ENCODE peak calls at places on chromosomes 4 and X, in seven cellular contexts. E is OCI-LY7, Z is dermis microvascular lymphatic vessel endothelial cell, X is pancreas, A is spleen, N is nephron progenitor cell, M is fibroblast of the aortic adventitia. L is an unnamed sample.

GRCh38 chr4:87932718-87933136 is 42.8 kb upstream of the SPP1 start:
- DNase-seq in E (no peak), Z (no peak), X (no peak), A (no peak), N (no peak), M (no peak), L (no peak)

GRCh38 chr4:95250544-95251137 is 298.1 kb downstream of the UNC5C start:
- DNase-seq in E (no peak), Z (no peak), X (no peak), A (no peak), N (no peak), M (no peak), L (no peak)

GRCh38 chr4:625631-626031 is 258 bp downstream of the PDE6B start:
- DNase-seq in E (no peak), Z (no peak), X (no peak), A (peak), N (no peak), M (no peak), L (no peak)

GRCh38 chrX:10350991-10351390 is 194.2 kb downstream of the CLCN4 start:
- DNase-seq in E (no peak), Z (no peak), X (no peak), A (no peak), N (no peak), M (peak), L (no peak)

GRCh38 chr4:123547167-123547817 is 150.7 kb downstream of the SPRY1 start:
- DNase-seq in E (no peak), Z (no peak), X (peak), A (no peak), N (peak), M (no peak), L (no peak)

GRCh38 chr4:123564758-123565346 is 168.3 kb downstream of the SPRY1 start:
- DNase-seq in E (peak), Z (peak), X (no peak), A (no peak), N (peak), M (peak), L (peak)

GRCh38 chrX:9902651-9903050 is 64.5 kb upstream of the CLDN34 start:
- DNase-seq in E (no peak), Z (no peak), X (no peak), A (no peak), N (no peak), M (no peak), L (no peak)

GRCh38 chrX:19721726-19722370 is 165.6 kb downstream of the SH3KBP1 start:
- DNase-seq in E (no peak), Z (no peak), X (no peak), A (no peak), N (no peak), M (no peak), L (no peak)

GRCh38 chr4:41622816-41623215 is 84.9 kb downstream of the LIMCH1 start:
- DNase-seq in E (no peak), Z (no peak), X (no peak), A (no peak), N (no peak), M (no peak), L (no peak)

GRCh38 chrX:74450803-74451449 is 29.6 kb downstream of the SLC16A2 start:
- DNase-seq in E (no peak), Z (no peak), X (no peak), A (no peak), N (no peak), M (peak), L (peak)

GRCh38 chr4:57309658-57310057 is 199.5 kb upstream of the IGFBP7 start:
- DNase-seq in E (no peak), Z (no peak), X (no peak), A (no peak), N (no peak), M (no peak), L (no peak)

GRCh38 chrX:1466232-1466661 is 13.5 kb upstream of the ASMTL start:
- DNase-seq in E (no peak), Z (no peak), X (no peak), A (peak), N (no peak), M (no peak), L (no peak)

GRCh38 chr4:139600662-139601061 is 44.6 kb upstream of the SETD7 start:
- DNase-seq in E (no peak), Z (no peak), X (no peak), A (no peak), N (no peak), M (no peak), L (no peak)

GRCh38 chr4:477686-478085 is 21.3 kb downstream of the ZNF721 start:
- DNase-seq in E (no peak), Z (no peak), X (no peak), A (no peak), N (no peak), M (no peak), L (peak)

GRCh38 chrX:14899607-14900006 is 26.4 kb downstream of the MOSPD2 start:
- DNase-seq in E (no peak), Z (peak), X (no peak), A (no peak), N (no peak), M (peak), L (peak)

GRCh38 chr4:89752932-89753598 is 83.9 kb downstream of the SNCA start:
- DNase-seq in E (no peak), Z (peak), X (no peak), A (no peak), N (peak), M (peak), L (no peak)

GRCh38 chr4:48237996-48238645 is 31.5 kb downstream of the TEC start:
- DNase-seq in E (no peak), Z (peak), X (no peak), A (no peak), N (no peak), M (peak), L (no peak)

GRCh38 chr4:17030543-17030942 is 132.1 kb upstream of the LDB2 start:
- DNase-seq in E (no peak), Z (peak), X (no peak), A (no peak), N (no peak), M (peak), L (no peak)

GRCh38 chrX:110081740-110082139 is 78.8 kb downstream of the TMEM164 start:
- DNase-seq in E (no peak), Z (peak), X (no peak), A (no peak), N (no peak), M (no peak), L (no peak)

GRCh38 chr4:128454281-128455075 is 166.9 kb upstream of the PGRMC2 start:
- DNase-seq in E (peak), Z (peak), X (peak), A (peak), N (peak), M (peak), L (peak)

GRCh38 chrX:108439961-108440696 is 491 bp downstream of the COL4A5 start:
- DNase-seq in E (no peak), Z (peak), X (peak), A (no peak), N (peak), M (peak), L (peak)

GRCh38 chr4:48772568-48772967 is 7.5 kb downstream of the FRYL start:
- DNase-seq in E (no peak), Z (no peak), X (no peak), A (no peak), N (no peak), M (no peak), L (no peak)

GRCh38 chrX:103183912-103184311 is 31.0 kb upstream of the BEX4 start:
- DNase-seq in E (no peak), Z (no peak), X (no peak), A (no peak), N (no peak), M (no peak), L (no peak)

GRCh38 chr4:102501635-102502382 is 650 bp downstream of the NFKB1 start:
- DNase-seq in E (peak), Z (peak), X (peak), A (peak), N (peak), M (peak), L (peak)

GRCh38 chr4:141352775-141353544 is 132.3 kb downstream of the ZNF330 start:
- DNase-seq in E (no peak), Z (peak), X (no peak), A (no peak), N (no peak), M (peak), L (peak)

GRCh38 chrX:24423960-24424359 is 41.1 kb upstream of the PDK3 start:
- DNase-seq in E (no peak), Z (no peak), X (no peak), A (no peak), N (no peak), M (peak), L (no peak)

GRCh38 chrX:136170109-136170800 is 22.9 kb downstream of the FHL1 start:
- DNase-seq in E (no peak), Z (peak), X (no peak), A (no peak), N (no peak), M (peak), L (no peak)

GRCh38 chr4:27011401-27011800 is 150.8 kb downstream of the STIM2 start:
- DNase-seq in E (no peak), Z (no peak), X (no peak), A (no peak), N (no peak), M (no peak), L (no peak)

GRCh38 chrX:54492340-54492739 is 3.7 kb downstream of the FGD1 start:
- DNase-seq in E (no peak), Z (peak), X (no peak), A (no peak), N (no peak), M (peak), L (no peak)